ENCODE peak calls at places on chromosomes 7 and 10, in seven cellular contexts. B is SK-N-SH, F is H1, G is HepG2, X is GM12878, L is HCT116, V is K562. W is an unnamed sample.

GRCh38 chr7:17038160-17038782 is 156.5 kb upstream of the AGR3 start:
- DNase-seq in G (peak), X (no peak), B (no peak), V (no peak), F (no peak), L (no peak), W (no peak)

GRCh38 chr7:78326189-78326588 is 527.6 kb downstream of the PHTF2 start:
- DNase-seq in B (no peak), G (no peak), X (no peak), V (no peak), L (no peak), F (no peak), W (no peak)

GRCh38 chr7:27179503-27180430 is 5.3 kb downstream of the HOXA11 start:
- DNase-seq in L (no peak), X (no peak), B (peak), V (peak), F (no peak), G (peak), W (peak)

GRCh38 chr7:69002416-69002815 is 595.9 kb upstream of the AUTS2 start:
- DNase-seq in X (no peak), F (no peak), G (no peak), L (no peak), B (no peak), V (no peak), W (no peak)

GRCh38 chr7:7190142-7190541 is 7.8 kb downstream of the C1GALT1 start:
- DNase-seq in B (peak), L (no peak), X (no peak), G (no peak), V (peak), F (no peak), W (no peak)

GRCh38 chr7:31122649-31123058 is 70.5 kb downstream of the ADCYAP1R1 start:
- DNase-seq in L (peak), G (peak), B (peak), F (peak), X (no peak), V (peak), W (peak)

GRCh38 chr10:78981257-78981969 is 87.4 kb upstream of the ZMIZ1 start:
- DNase-seq in G (no peak), F (no peak), B (no peak), X (no peak), V (no peak), L (no peak), W (no peak)

GRCh38 chr10:103784723-103785418 is 70.5 kb downstream of the SH3PXD2A start:
- DNase-seq in B (no peak), X (no peak), G (no peak), F (no peak), V (no peak), L (no peak), W (no peak)

GRCh38 chr10:74083304-74083703 is 67.3 kb downstream of the AP3M1 start:
- DNase-seq in V (no peak), X (no peak), F (no peak), G (no peak), L (no peak), B (no peak), W (no peak)

GRCh38 chr10:26746111-26746510 is 48.6 kb downstream of the PDSS1 start:
- DNase-seq in G (no peak), L (no peak), B (no peak), F (no peak), X (no peak), V (no peak), W (no peak)

GRCh38 chr10:11242443-11243386 is 225.0 kb downstream of the CELF2 start:
- DNase-seq in B (no peak), L (no peak), G (no peak), X (peak), F (no peak), V (no peak), W (no peak)

GRCh38 chr10:13382759-13383753 is 35.0 kb upstream of the SEPHS1 start:
- DNase-seq in X (no peak), F (no peak), V (no peak), G (no peak), B (no peak), L (no peak), W (no peak)

GRCh38 chr10:131815366-131816156 is 85.2 kb upstream of the PPP2R2D start:
- DNase-seq in G (no peak), V (no peak), F (no peak), X (no peak), L (no peak), B (peak), W (no peak)

GRCh38 chr7:2508327-2509231 is 11.0 kb upstream of the LFNG start:
- DNase-seq in F (no peak), G (no peak), L (no peak), B (no peak), X (no peak), V (no peak), W (peak)

GRCh38 chr7:41538810-41539724 is 163.8 kb downstream of the INHBA start:
- DNase-seq in G (no peak), B (no peak), L (no peak), X (no peak), F (peak), V (no peak), W (no peak)

GRCh38 chr10:22252286-22252800 is 34.5 kb upstream of the EBLN1 start:
- DNase-seq in L (no peak), V (no peak), F (no peak), G (no peak), B (peak), X (no peak), W (peak)

GRCh38 chr10:118592675-118593330 is 2.6 kb downstream of the PRLHR start:
- DNase-seq in X (no peak), L (no peak), V (no peak), B (no peak), F (no peak), G (no peak), W (no peak)

GRCh38 chr10:4151466-4151865 is 366.5 kb upstream of the KLF6 start:
- DNase-seq in G (no peak), L (no peak), F (peak), B (no peak), V (no peak), X (no peak), W (no peak)

GRCh38 chr10:36280886-36281499 is 638.9 kb upstream of the FZD8 start:
- DNase-seq in F (no peak), G (no peak), L (no peak), X (no peak), V (no peak), B (no peak), W (no peak)

GRCh38 chr7:20157456-20157855 is 59.7 kb downstream of the MACC1 start:
- DNase-seq in X (no peak), L (no peak), V (no peak), G (no peak), F (no peak), B (no peak), W (no peak)

GRCh38 chr7:45623740-45624391 is 49.7 kb downstream of the ADCY1 start:
- DNase-seq in G (no peak), L (no peak), V (no peak), B (no peak), X (no peak), F (no peak), W (no peak)

GRCh38 chr7:101077303-101078086 is 7.8 kb upstream of the TRIM56 start:
- DNase-seq in B (peak), F (peak), G (peak), X (peak), V (peak), L (peak), W (peak)

GRCh38 chr7:90248706-90249105 is 3.7 kb downstream of the CFAP69 start:
- DNase-seq in B (no peak), X (no peak), F (no peak), G (no peak), V (no peak), L (no peak), W (no peak)

GRCh38 chr7:90246184-90246583 is 1.2 kb downstream of the CFAP69 start:
- DNase-seq in V (no peak), G (no peak), X (no peak), L (no peak), B (no peak), F (no peak), W (no peak)

GRCh38 chr7:90256778-90257177 is 11.8 kb downstream of the CFAP69 start:
- DNase-seq in L (no peak), F (no peak), B (no peak), G (no peak), X (no peak), V (no peak), W (no peak)

GRCh38 chr7:90250601-90251303 is 5.8 kb downstream of the CFAP69 start:
- DNase-seq in G (no peak), F (no peak), X (no peak), V (no peak), B (no peak), L (no peak), W (no peak)

GRCh38 chr7:90251304-90251635 is 6.3 kb downstream of the CFAP69 start:
- DNase-seq in G (no peak), L (no peak), V (no peak), F (no peak), X (no peak), B (no peak), W (no peak)
- TF ChIP-seq JUND in G (no peak), L (no peak), V (no peak), F (no peak), X (no peak), B (no peak), W (no peak)

DNA sequence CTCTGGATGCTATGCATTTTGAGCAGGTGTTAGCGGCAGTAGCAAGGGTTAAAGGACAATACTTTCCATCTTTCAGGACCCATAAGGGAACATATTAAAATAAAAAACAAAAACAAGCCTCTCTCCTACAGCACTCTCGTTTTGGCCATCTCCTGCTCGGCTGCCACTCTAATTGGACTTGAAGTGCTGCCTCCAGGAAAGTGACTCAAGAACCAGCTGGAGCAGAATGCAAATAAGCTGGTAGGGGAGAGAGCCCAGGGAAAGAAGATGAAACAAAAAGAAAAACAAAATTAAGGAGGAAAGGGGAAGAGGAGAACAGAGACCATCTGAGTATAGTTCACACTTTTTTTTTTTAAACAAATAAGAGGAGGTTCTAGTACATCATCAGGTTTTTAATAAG is 65.6 kb downstream of the HBP1 start:
- DNase-seq in F (no peak), X (no peak), B (no peak), V (no peak), L (no peak), G (no peak), W (peak)
- TF ChIP-seq JUND in F (no peak), X (no peak), B (no peak), V (no peak), L (no peak), G (no peak), W (no peak)

DNA sequence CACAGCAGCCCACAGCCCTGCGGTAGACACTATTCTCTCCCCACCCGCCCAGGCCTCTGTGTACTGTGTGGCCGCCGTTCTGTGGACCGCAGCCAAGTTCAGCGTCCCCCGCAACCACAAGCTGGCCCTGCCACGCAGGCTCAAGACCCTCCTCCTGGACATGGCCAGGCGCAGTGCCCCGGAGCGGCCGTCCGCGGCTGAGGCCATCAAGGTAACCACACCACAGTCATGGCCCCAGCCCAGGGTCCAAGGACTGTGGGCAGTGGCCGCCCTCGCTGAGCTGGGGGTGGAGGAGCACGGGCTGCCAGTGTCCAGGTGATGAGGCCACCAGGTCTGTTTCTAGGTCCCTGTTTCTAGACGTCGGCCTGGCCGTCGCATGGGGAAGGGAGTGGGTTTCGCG is 34.4 kb upstream of the UTF1 start:
- DNase-seq in V (no peak), B (no peak), X (no peak), L (no peak), F (no peak), G (no peak), W (no peak)
- TF ChIP-seq JUND in V (no peak), B (no peak), X (no peak), L (no peak), F (no peak), G (no peak), W (no peak)

GRCh38 chr10:49649294-49649693 is 30.2 kb upstream of the C10orf53 start:
- DNase-seq in L (no peak), G (no peak), B (no peak), F (peak), X (no peak), V (no peak), W (no peak)
- TF ChIP-seq JUND in L (no peak), G (no peak), B (no peak), F (no peak), X (no peak), V (no peak), W (no peak)

GRCh38 chr7:129122086-129122750 is 22.3 kb upstream of the TSPAN33 start:
- DNase-seq in G (no peak), V (no peak), F (no peak), B (no peak), L (no peak), X (peak), W (no peak)
- TF ChIP-seq JUND in G (no peak), V (no peak), F (no peak), B (no peak), L (no peak), X (no peak), W (no peak)